ENCODE peak calls at places on chromosome 18, in four cellular contexts. One of them, this sample, is unnamed.

GRCh38 chr18:44723973-44724778 is 43.5 kb downstream of the SETBP1 start:
- DNase-seq in testis: no peak
- DNase-seq in ovary: no peak
- DNase-seq in NB4: no peak
- DNase-seq in this sample: no peak

GRCh38 chr18:42078711-42079110 is 123.7 kb downstream of the PIK3C3 start:
- DNase-seq in ovary: no peak
- DNase-seq in NB4: peak
- DNase-seq in testis: no peak
- DNase-seq in this sample: no peak

GRCh38 chr18:2914185-2914584 is 67.4 kb downstream of the EMILIN2 start:
- DNase-seq in ovary: peak
- DNase-seq in NB4: no peak
- DNase-seq in testis: peak
- DNase-seq in this sample: no peak

GRCh38 chr18:24631238-24632025 is 171.0 kb downstream of the HRH4 start:
- DNase-seq in ovary: no peak
- DNase-seq in testis: peak
- DNase-seq in NB4: peak
- DNase-seq in this sample: no peak

GRCh38 chr18:35481960-35482366 is 15.8 kb downstream of the INO80C start:
- DNase-seq in testis: no peak
- DNase-seq in ovary: no peak
- DNase-seq in NB4: no peak
- DNase-seq in this sample: no peak

GRCh38 chr18:56433919-56434318 is 204.5 kb downstream of the TXNL1 start:
- DNase-seq in ovary: no peak
- DNase-seq in NB4: no peak
- DNase-seq in testis: no peak
- DNase-seq in this sample: no peak

GRCh38 chr18:55555628-55556027 is 32.4 kb downstream of the TCF4 start:
- DNase-seq in ovary: no peak
- DNase-seq in NB4: no peak
- DNase-seq in testis: no peak
- DNase-seq in this sample: no peak

GRCh38 chr18:23963443-23964185 is 50.9 kb upstream of the TTC39C start:
- DNase-seq in NB4: no peak
- DNase-seq in ovary: no peak
- DNase-seq in testis: no peak
- DNase-seq in this sample: no peak

GRCh38 chr18:46632401-46633089 is 24.5 kb downstream of the LOXHD1 start:
- DNase-seq in ovary: no peak
- DNase-seq in NB4: no peak
- DNase-seq in testis: no peak
- DNase-seq in this sample: no peak

GRCh38 chr18:56447972-56448371 is 190.4 kb downstream of the TXNL1 start:
- DNase-seq in NB4: no peak
- DNase-seq in ovary: no peak
- DNase-seq in testis: no peak
- DNase-seq in this sample: no peak

GRCh38 chr18:34039194-34039593 is 185.5 kb downstream of the NOL4 start:
- DNase-seq in NB4: peak
- DNase-seq in testis: no peak
- DNase-seq in ovary: no peak
- DNase-seq in this sample: no peak

GRCh38 chr18:11309172-11309571 is 159.8 kb upstream of the PIEZO2 start:
- DNase-seq in ovary: no peak
- DNase-seq in NB4: peak
- DNase-seq in testis: peak
- DNase-seq in this sample: no peak

GRCh38 chr18:66523219-66523991 is 80.5 kb downstream of the CDH19 start:
- DNase-seq in ovary: no peak
- DNase-seq in NB4: no peak
- DNase-seq in testis: no peak
- DNase-seq in this sample: no peak

GRCh38 chr18:70074091-70074490 is 126.4 kb upstream of the CD226 start:
- DNase-seq in testis: no peak
- DNase-seq in NB4: no peak
- DNase-seq in ovary: no peak
- DNase-seq in this sample: no peak

GRCh38 chr18:48917579-48918101 is 33.1 kb downstream of the SMAD7 start:
- DNase-seq in testis: no peak
- DNase-seq in NB4: peak
- DNase-seq in ovary: no peak
- DNase-seq in this sample: no peak

GRCh38 chr18:48915621-48916425 is 34.9 kb downstream of the SMAD7 start:
- DNase-seq in ovary: no peak
- DNase-seq in NB4: peak
- DNase-seq in testis: no peak
- DNase-seq in this sample: no peak

GRCh38 chr18:48918660-48919415 is 31.9 kb downstream of the SMAD7 start:
- DNase-seq in NB4: no peak
- DNase-seq in testis: no peak
- DNase-seq in ovary: no peak
- DNase-seq in this sample: no peak

GRCh38 chr18:48919547-48919946 is 31.2 kb downstream of the SMAD7 start:
- DNase-seq in ovary: no peak
- DNase-seq in NB4: no peak
- DNase-seq in testis: no peak
- DNase-seq in this sample: no peak

DNA sequence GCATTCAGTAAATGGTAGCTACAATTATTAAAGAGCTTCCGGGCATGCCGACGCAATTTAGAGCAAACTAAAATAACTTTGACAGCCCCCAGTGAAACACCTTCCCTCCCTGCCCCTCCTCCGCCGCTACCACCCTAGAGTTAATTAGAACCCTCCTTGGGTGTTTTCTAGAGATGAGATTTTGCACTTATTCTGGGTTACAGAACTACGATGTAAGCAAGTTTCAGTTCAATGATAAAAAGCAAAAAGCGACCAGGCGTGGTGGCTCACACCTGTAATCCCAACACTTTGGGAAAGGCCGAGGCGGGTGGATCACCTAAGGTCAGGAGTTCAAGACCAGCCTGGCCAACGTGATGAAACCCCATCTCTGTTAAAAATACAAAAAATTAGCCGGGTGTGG is 32.6 kb downstream of the SMAD7 start:
- DNase-seq in ovary: no peak
- DNase-seq in NB4: no peak
- DNase-seq in testis: no peak
- DNase-seq in this sample: no peak
- TF ChIP-seq POLR2A in ovary: no peak
- TF ChIP-seq POLR2A in NB4: no peak
- TF ChIP-seq POLR2A in testis: no peak
- TF ChIP-seq POLR2A in this sample: no peak

GRCh38 chr18:79951545-79952456 is at the start of gene SLC66A2:
- DNase-seq in testis: peak
- DNase-seq in NB4: peak
- DNase-seq in ovary: peak
- DNase-seq in this sample: peak
- TF ChIP-seq POLR2A in testis: peak
- TF ChIP-seq POLR2A in NB4: peak
- TF ChIP-seq POLR2A in ovary: peak
- TF ChIP-seq POLR2A in this sample: no peak

DNA sequence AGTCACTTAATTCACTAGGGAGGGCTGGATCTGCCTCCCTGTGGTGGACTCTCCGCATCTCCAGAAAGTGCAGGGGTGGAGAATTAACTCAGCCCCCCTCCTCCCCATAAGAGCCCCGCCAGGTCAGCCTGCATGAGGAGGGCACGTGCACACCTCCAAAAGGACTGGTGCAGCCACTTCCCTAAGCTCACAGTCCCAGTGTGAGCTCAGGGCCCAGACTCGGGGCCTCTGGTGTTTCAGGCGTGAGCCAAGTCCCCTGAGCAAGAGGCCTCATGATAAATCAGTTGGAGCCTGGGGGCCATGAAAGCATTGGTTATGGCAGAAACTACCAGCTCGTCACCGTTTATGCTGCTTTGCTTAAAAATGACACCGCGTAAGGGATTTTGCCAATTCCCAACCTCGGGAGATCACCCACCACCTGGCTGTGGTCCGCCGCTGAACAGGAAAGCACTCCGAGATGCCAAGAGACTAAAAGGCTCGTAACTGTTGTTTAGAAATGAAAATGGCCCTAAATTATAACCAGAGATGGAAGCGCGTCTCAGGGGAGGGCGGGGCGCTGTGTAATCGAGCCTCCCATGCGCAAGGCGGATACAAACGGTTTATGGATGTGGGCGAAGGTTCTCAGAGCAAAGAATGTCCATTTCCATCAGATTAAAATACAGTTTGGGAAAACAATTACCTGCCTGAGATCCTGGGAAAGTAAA is 141.6 kb downstream of the BCL2 start:
- DNase-seq in NB4: peak
- DNase-seq in ovary: no peak
- DNase-seq in testis: no peak
- DNase-seq in this sample: no peak
- TF ChIP-seq POLR2A in NB4: peak
- TF ChIP-seq POLR2A in ovary: no peak
- TF ChIP-seq POLR2A in testis: no peak
- TF ChIP-seq POLR2A in this sample: no peak

GRCh38 chr18:21265971-21266673 is 24.1 kb downstream of the GREB1L start:
- DNase-seq in testis: no peak
- DNase-seq in NB4: no peak
- DNase-seq in ovary: no peak
- DNase-seq in this sample: no peak

GRCh38 chr18:21264651-21265050 is 22.6 kb downstream of the GREB1L start:
- DNase-seq in ovary: no peak
- DNase-seq in testis: no peak
- DNase-seq in NB4: no peak
- DNase-seq in this sample: no peak

GRCh38 chr18:21269349-21269748 is 27.3 kb downstream of the GREB1L start:
- DNase-seq in ovary: no peak
- DNase-seq in NB4: no peak
- DNase-seq in testis: no peak
- DNase-seq in this sample: no peak

GRCh38 chr18:21270453-21270852 is 28.4 kb downstream of the GREB1L start:
- DNase-seq in NB4: no peak
- DNase-seq in ovary: no peak
- DNase-seq in testis: no peak
- DNase-seq in this sample: no peak

DNA sequence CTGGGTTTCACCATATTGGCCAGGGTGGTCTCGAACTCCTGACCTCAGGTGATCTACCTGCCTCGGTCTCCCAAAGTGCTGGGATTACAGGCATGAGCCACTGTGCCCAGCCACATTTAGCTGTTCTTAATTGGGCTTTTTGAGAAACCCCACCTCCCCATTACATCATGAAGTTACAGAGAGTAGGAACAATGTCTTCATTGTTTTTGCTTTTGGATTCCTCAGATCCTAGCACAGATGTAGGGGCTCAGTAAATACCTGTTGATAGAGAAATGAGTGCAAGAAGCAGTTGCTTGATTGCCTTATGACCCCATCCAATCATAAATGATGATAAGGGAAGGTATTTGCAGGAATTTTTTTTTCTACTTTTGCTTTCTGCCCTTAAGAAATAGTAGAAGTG is 25.3 kb downstream of the GREB1L start:
- DNase-seq in testis: no peak
- DNase-seq in NB4: no peak
- DNase-seq in ovary: no peak
- DNase-seq in this sample: no peak
- TF ChIP-seq POLR2A in testis: no peak
- TF ChIP-seq POLR2A in NB4: no peak
- TF ChIP-seq POLR2A in ovary: no peak
- TF ChIP-seq POLR2A in this sample: no peak

GRCh38 chr18:76565238-76566173 is 70.5 kb upstream of the ZNF516 start:
- DNase-seq in testis: peak
- DNase-seq in NB4: peak
- DNase-seq in ovary: peak
- DNase-seq in this sample: peak
- TF ChIP-seq POLR2A in testis: no peak
- TF ChIP-seq POLR2A in NB4: peak
- TF ChIP-seq POLR2A in ovary: peak
- TF ChIP-seq POLR2A in this sample: no peak

GRCh38 chr18:8661754-8662573 is 43.4 kb upstream of the MTCL1 start:
- DNase-seq in ovary: no peak
- DNase-seq in NB4: no peak
- DNase-seq in testis: no peak
- DNase-seq in this sample: no peak
- TF ChIP-seq POLR2A in ovary: no peak
- TF ChIP-seq POLR2A in NB4: no peak
- TF ChIP-seq POLR2A in testis: no peak
- TF ChIP-seq POLR2A in this sample: no peak